ENCODE peak calls at places on chromosome 15, in seven cellular contexts. V is iPS-NIHi11; N is ureter; K is activated CD4-positive, alpha-beta T cell treated with anti-CD3 and anti-CD28 coated beads for 1 hour; G is NCI-H1092 treated with DMSO at 0.1 percent for 48 hours; Q is Caki2; X is NCI-H1417. Y is an unnamed sample.

GRCh38 chr15:86916671-86917450 is 837.2 kb downstream of the AGBL1 start:
- DNase-seq in K (no peak), G (no peak), V (no peak), N (no peak), X (peak), Q (no peak), Y (no peak)

GRCh38 chr15:87940763-87941162 is 315.8 kb downstream of the NTRK3 start:
- DNase-seq in N (no peak), G (no peak), Q (no peak), V (no peak), K (no peak), X (no peak), Y (no peak)

GRCh38 chr15:91853968-91854943 is 748 bp downstream of the SLCO3A1 start:
- DNase-seq in K (peak), N (no peak), X (peak), V (peak), Q (peak), G (peak), Y (peak)

GRCh38 chr15:71801935-71802655 is 8.3 kb upstream of the NR2E3 start:
- DNase-seq in G (no peak), X (no peak), K (no peak), V (no peak), N (no peak), Q (no peak), Y (no peak)

GRCh38 chr15:37900286-37901221 is 33.9 kb upstream of the TMCO5A start:
- DNase-seq in G (no peak), V (no peak), Q (no peak), X (no peak), N (no peak), K (no peak), Y (no peak)

GRCh38 chr15:73939138-73939537 is 12.9 kb downstream of the LOXL1 start:
- DNase-seq in K (no peak), V (no peak), G (no peak), N (no peak), X (no peak), Q (no peak), Y (no peak)

GRCh38 chr15:34018021-34018645 is 20.9 kb downstream of the AVEN start:
- DNase-seq in G (no peak), Q (no peak), V (no peak), X (no peak), N (no peak), K (no peak), Y (no peak)

GRCh38 chr15:40108855-40109735 is at the start of gene BMF:
- DNase-seq in G (peak), N (peak), X (peak), V (peak), Q (peak), K (peak), Y (peak)

GRCh38 chr15:66253296-66253642 is 281 bp downstream of the MEGF11 start:
- DNase-seq in V (peak), X (no peak), Q (no peak), G (no peak), K (no peak), N (no peak), Y (no peak)

GRCh38 chr15:61173899-61174689 is 55.0 kb downstream of the RORA start:
- DNase-seq in X (peak), V (no peak), Q (no peak), N (no peak), K (no peak), G (no peak), Y (no peak)

GRCh38 chr15:77589839-77590238 is 42.9 kb downstream of the LINGO1 start:
- DNase-seq in N (no peak), X (no peak), V (no peak), K (no peak), Q (no peak), G (peak), Y (no peak)

GRCh38 chr15:92822216-92823144 is 77.6 kb upstream of the CHD2 start:
- DNase-seq in Q (no peak), X (peak), V (no peak), N (no peak), K (no peak), G (peak), Y (no peak)

GRCh38 chr15:32979710-32980109 is 214.8 kb downstream of the FMN1 start:
- DNase-seq in N (no peak), X (no peak), K (no peak), Q (peak), G (no peak), V (no peak), Y (no peak)

GRCh38 chr15:71629761-71630499 is 180.4 kb upstream of the NR2E3 start:
- DNase-seq in G (no peak), V (no peak), N (no peak), Q (no peak), K (no peak), X (no peak), Y (no peak)

GRCh38 chr15:81085213-81085612 is 48.9 kb upstream of the CFAP161 start:
- DNase-seq in V (no peak), N (no peak), K (no peak), Q (no peak), G (no peak), X (no peak), Y (no peak)

GRCh38 chr15:54288049-54288448 is 309.8 kb downstream of the UNC13C start:
- DNase-seq in G (no peak), V (no peak), Q (no peak), X (no peak), K (no peak), N (no peak), Y (no peak)

GRCh38 chr15:94937243-94937642 is 705.9 kb downstream of the MCTP2 start:
- DNase-seq in G (no peak), X (no peak), K (no peak), N (no peak), Q (no peak), V (no peak), Y (no peak)

GRCh38 chr15:40843885-40844542 is at the start of gene SPINT1:
- DNase-seq in G (no peak), Q (peak), X (peak), K (peak), N (peak), V (peak), Y (peak)

GRCh38 chr15:68650901-68651709 is 72.3 kb downstream of the CORO2B start:
- DNase-seq in V (peak), N (no peak), G (no peak), K (no peak), X (no peak), Q (no peak), Y (peak)

GRCh38 chr15:88800026-88800425 is 3.2 kb upstream of the ACAN start:
- DNase-seq in K (no peak), N (no peak), V (no peak), G (no peak), Q (no peak), X (no peak), Y (no peak)

GRCh38 chr15:76448755-76449154 is 112.2 kb downstream of the ISL2 start:
- DNase-seq in V (no peak), N (no peak), K (no peak), Q (no peak), G (no peak), X (no peak), Y (no peak)

GRCh38 chr15:80639168-80639555 is 55.9 kb upstream of the ABHD17C start:
- DNase-seq in N (no peak), G (no peak), V (no peak), K (no peak), Q (no peak), X (no peak), Y (no peak)

GRCh38 chr15:101657968-101658784 is 6.0 kb upstream of the TM2D3 start:
- DNase-seq in X (peak), G (peak), K (no peak), N (no peak), Q (no peak), V (no peak), Y (no peak)